ENCODE peak calls at places on chromosomes 4 and X, in ten cellular contexts. I is endothelial cell; G is coronary artery; U is cardiac muscle cell; H is mucosa of descending colon; A is BE2C; E is epithelial cell of esophagus; K is CD4-positive, alpha-beta T cell; R is endodermal cell; J is ovary. C is an unnamed sample.
A peak's percentile ranks its signal among the peaks of the same experiment; 100 is the strongest.

GRCh38 chr4:126106658-126107057 is 791.9 kb downstream of the FAT4 start:
- DNase-seq in I (no peak), G (no peak), U (no peak), H (no peak), A (no peak), E (peak; percentile 2), K (no peak), R (peak; percentile 61), J (no peak), C (no peak)

GRCh38 chrX:29662101-29662500 is 553.3 kb upstream of the MAGEB2 start:
- DNase-seq in I (no peak), G (no peak), U (peak; percentile 55), H (no peak), A (no peak), E (peak; percentile 66), K (no peak), R (no peak), J (no peak), C (no peak)

GRCh38 chr4:184647391-184648101 is 1.7 kb downstream of the CASP3 start:
- DNase-seq in I (no peak), G (no peak), U (peak; percentile 27), H (no peak), A (no peak), E (peak; percentile 29), K (no peak), R (no peak), J (no peak), C (no peak)

GRCh38 chr4:129455462-129455861 is 359.5 kb downstream of the C4orf33 start:
- DNase-seq in I (no peak), G (no peak), U (peak; percentile 1), H (no peak), A (peak; percentile 78), E (no peak), K (no peak), R (no peak), J (no peak), C (no peak)

GRCh38 chr4:15893967-15894366 is 44.6 kb downstream of the FGFBP1 start:
- DNase-seq in I (no peak), G (no peak), U (peak; percentile 95), H (no peak), A (no peak), E (peak; percentile 99), K (no peak), R (no peak), J (no peak), C (no peak)

GRCh38 chrX:23503835-23504539 is 163.3 kb upstream of the PRDX4 start:
- DNase-seq in I (no peak), G (peak; percentile 86), U (peak; percentile 80), H (peak; percentile 64), A (peak; percentile 65), E (peak; percentile 92), K (no peak), R (peak; percentile 84), J (no peak), C (peak; percentile 83)

GRCh38 chr4:138724530-138724929 is 291.1 kb upstream of the NOCT start:
- DNase-seq in I (no peak), G (no peak), U (no peak), H (no peak), A (no peak), E (no peak), K (no peak), R (peak; percentile 53), J (no peak), C (no peak)

GRCh38 chrX:34918091-34918736 is 24.4 kb upstream of the FAM47B start:
- DNase-seq in I (no peak), G (no peak), U (peak; percentile 35), H (no peak), A (no peak), E (peak; percentile 74), K (no peak), R (no peak), J (no peak), C (no peak)

GRCh38 chrX:86012188-86012587 is 35.2 kb downstream of the CHM start:
- DNase-seq in I (no peak), G (no peak), U (no peak), H (no peak), A (no peak), E (no peak), K (no peak), R (no peak), J (no peak), C (no peak)

GRCh38 chrX:72609313-72609712 is 36.7 kb upstream of the HDAC8 start:
- DNase-seq in I (no peak), G (no peak), U (peak; percentile 34), H (no peak), A (no peak), E (peak; percentile 16), K (no peak), R (no peak), J (no peak), C (no peak)

GRCh38 chr4:15682340-15682725 is 706 bp downstream of the FAM200B start:
- DNase-seq in I (no peak), G (no peak), U (peak; percentile 42), H (no peak), A (no peak), E (peak; percentile 62), K (no peak), R (no peak), J (no peak), C (no peak)

GRCh38 chrX:153967536-153968214 is 3.9 kb downstream of the HCFC1 start:
- DNase-seq in I (no peak), G (no peak), U (no peak), H (no peak), A (peak; percentile 3), E (no peak), K (peak; percentile 24), R (no peak), J (no peak), C (no peak)

GRCh38 chr4:142719854-142720541 is 126.1 kb downstream of the INPP4B start:
- DNase-seq in I (no peak), G (no peak), U (peak; percentile 45), H (no peak), A (no peak), E (peak; percentile 83), K (no peak), R (no peak), J (no peak), C (no peak)

GRCh38 chr4:42070463-42070862 is 80.1 kb downstream of the SLC30A9 start:
- DNase-seq in I (no peak), G (no peak), U (no peak), H (no peak), A (no peak), E (no peak), K (no peak), R (no peak), J (no peak), C (no peak)

GRCh38 chr4:42067264-42067663 is 76.9 kb downstream of the SLC30A9 start:
- DNase-seq in I (no peak), G (no peak), U (no peak), H (no peak), A (no peak), E (no peak), K (no peak), R (no peak), J (no peak), C (no peak)

DNA sequence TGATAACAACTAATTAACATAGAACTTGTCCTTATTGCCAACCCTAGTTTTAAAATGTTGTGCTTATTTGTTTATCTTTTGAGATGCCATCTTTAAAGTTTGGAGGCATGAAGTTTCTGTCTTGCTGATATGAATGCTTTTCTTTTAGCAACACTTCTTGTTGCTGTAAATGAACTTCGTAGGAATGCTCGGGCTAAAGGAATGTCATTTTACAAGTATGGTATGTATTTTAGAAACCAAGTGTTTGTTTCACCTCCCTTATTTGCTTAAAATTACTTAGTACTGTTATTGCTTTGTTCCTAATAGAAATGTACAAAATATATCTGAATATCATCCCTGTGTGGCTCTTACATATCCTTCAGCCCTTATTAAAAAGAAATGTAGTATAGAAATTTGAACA is 76.1 kb downstream of the SLC30A9 start:
- DNase-seq in I (no peak), G (no peak), U (no peak), H (no peak), A (no peak), E (no peak), K (no peak), R (no peak), J (no peak), C (no peak)
- TF ChIP-seq CTCF in I (no peak), G (no peak), U (no peak), H (no peak), A (no peak), E (no peak), K (no peak), R (no peak), J (no peak), C (no peak)

DNA sequence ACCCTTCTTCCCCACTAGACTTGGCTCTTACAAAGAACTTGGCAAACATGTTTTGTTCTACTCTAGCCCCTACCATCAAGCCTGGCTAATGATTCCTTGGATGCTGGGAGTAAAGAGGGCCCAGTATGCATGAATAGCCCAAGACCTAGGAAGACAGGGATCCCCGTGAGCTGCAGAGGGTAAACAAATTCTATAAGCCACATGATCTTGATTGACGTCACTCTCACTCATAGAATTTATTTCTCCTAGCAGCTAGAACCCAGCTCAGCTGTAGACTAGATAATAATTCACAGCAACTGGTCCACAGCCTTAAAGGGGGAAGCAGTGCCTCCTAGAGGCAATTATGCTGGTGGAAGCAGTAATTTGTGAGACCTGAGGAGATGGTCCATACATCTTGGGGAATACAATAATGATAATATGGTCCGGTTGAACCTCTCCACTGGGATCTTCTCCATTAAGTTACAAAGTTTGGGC is 16.1 kb upstream of the USO1 start:
- DNase-seq in I (peak; percentile 21), G (no peak), U (no peak), H (no peak), A (no peak), E (no peak), K (peak; percentile 36), R (peak; percentile 72), J (no peak), C (no peak)
- TF ChIP-seq CTCF in I (no peak), G (no peak), U (peak; percentile 38), H (no peak), A (peak; percentile 32), E (no peak), K (peak; percentile 66), R (peak; percentile 80), J (no peak), C (peak; percentile 30)

DNA sequence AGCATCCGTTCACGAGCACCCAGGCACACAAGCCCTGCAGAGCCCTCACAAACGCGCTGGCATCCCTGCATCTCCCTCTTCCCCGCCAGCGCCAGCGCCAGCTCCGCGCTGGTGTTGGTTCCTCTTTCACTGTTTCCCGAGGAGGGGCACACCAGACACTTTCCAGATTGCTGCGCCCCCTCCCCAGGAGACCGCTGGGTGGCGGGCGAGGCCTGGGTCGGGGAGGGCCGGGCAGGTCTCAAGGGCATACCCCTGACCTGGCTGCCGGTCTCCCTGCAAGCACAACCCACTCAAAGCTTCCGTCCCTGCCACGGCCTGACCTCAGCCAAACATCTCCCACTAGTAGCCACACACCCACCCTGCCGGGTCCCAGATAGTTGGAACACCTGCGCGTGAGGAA is 2.2 kb upstream of the NKX1-1 start:
- DNase-seq in I (peak; percentile 27), G (peak; percentile 50), U (no peak), H (no peak), A (no peak), E (no peak), K (no peak), R (peak; percentile 72), J (no peak), C (no peak)
- TF ChIP-seq CTCF in I (no peak), G (no peak), U (no peak), H (no peak), A (peak; percentile 36), E (no peak), K (no peak), R (peak; percentile 56), J (no peak), C (no peak)

GRCh38 chr4:62408467-62408866 is 1208.3 kb downstream of the ADGRL3 start:
- DNase-seq in I (no peak), G (no peak), U (no peak), H (no peak), A (no peak), E (no peak), K (no peak), R (no peak), J (no peak), C (no peak)
- TF ChIP-seq CTCF in I (no peak), G (no peak), U (no peak), H (no peak), A (peak; percentile 38), E (no peak), K (no peak), R (peak; percentile 35), J (no peak), C (peak; percentile 19)

C was measured in heart left ventricle.